ENCODE peak calls at places on chromosomes 11 and 22, in ten cellular contexts. One of them, this sample, is unnamed.

GRCh38 chr11:129077191-129077590 is 114.9 kb downstream of the ARHGAP32 start:
- DNase-seq in activated gamma-delta T cell treated with Interleukin-2 at 50 U/mL for 16 hours: no peak
- DNase-seq in NCI-H460: no peak
- DNase-seq in Calu3: no peak
- DNase-seq in NCI-H82: no peak
- DNase-seq in stimulated activated CD4-positive, alpha-beta T cell treated with anti-CD3 and anti-CD28 coated beads, Interleukin-4, amount 100 ng/mL, for 24 hours: no peak
- DNase-seq in body of pancreas: no peak
- DNase-seq in cardiac muscle cell: no peak
- DNase-seq in CD4-positive, CD25-positive, alpha-beta regulatory T cell: no peak
- DNase-seq in HCT116: no peak
- DNase-seq in this sample: peak; percentile 86

GRCh38 chr11:61477734-61478148 is 30.8 kb upstream of the LRRC10B start:
- DNase-seq in activated gamma-delta T cell treated with Interleukin-2 at 50 U/mL for 16 hours: peak; percentile 51
- DNase-seq in NCI-H460: peak; percentile 24
- DNase-seq in Calu3: peak; percentile 60
- DNase-seq in NCI-H82: peak; percentile 55
- DNase-seq in stimulated activated CD4-positive, alpha-beta T cell treated with anti-CD3 and anti-CD28 coated beads, Interleukin-4, amount 100 ng/mL, for 24 hours: peak; percentile 58
- DNase-seq in body of pancreas: peak; percentile 37
- DNase-seq in cardiac muscle cell: no peak
- DNase-seq in CD4-positive, CD25-positive, alpha-beta regulatory T cell: peak; percentile 42
- DNase-seq in HCT116: no peak
- DNase-seq in this sample: peak; percentile 51

GRCh38 chr22:20106849-20107237 is 9.1 kb upstream of the RANBP1 start:
- DNase-seq in activated gamma-delta T cell treated with Interleukin-2 at 50 U/mL for 16 hours: no peak
- DNase-seq in NCI-H460: no peak
- DNase-seq in Calu3: no peak
- DNase-seq in NCI-H82: no peak
- DNase-seq in stimulated activated CD4-positive, alpha-beta T cell treated with anti-CD3 and anti-CD28 coated beads, Interleukin-4, amount 100 ng/mL, for 24 hours: no peak
- DNase-seq in body of pancreas: no peak
- DNase-seq in cardiac muscle cell: no peak
- DNase-seq in CD4-positive, CD25-positive, alpha-beta regulatory T cell: no peak
- DNase-seq in HCT116: no peak
- DNase-seq in this sample: no peak

GRCh38 chr22:17633217-17633997 is 4.9 kb upstream of the ATP6V1E1 start:
- DNase-seq in activated gamma-delta T cell treated with Interleukin-2 at 50 U/mL for 16 hours: no peak
- DNase-seq in NCI-H460: peak; percentile 15
- DNase-seq in Calu3: peak; percentile 62
- DNase-seq in NCI-H82: no peak
- DNase-seq in stimulated activated CD4-positive, alpha-beta T cell treated with anti-CD3 and anti-CD28 coated beads, Interleukin-4, amount 100 ng/mL, for 24 hours: no peak
- DNase-seq in body of pancreas: no peak
- DNase-seq in cardiac muscle cell: peak; percentile 81
- DNase-seq in CD4-positive, CD25-positive, alpha-beta regulatory T cell: no peak
- DNase-seq in HCT116: peak; percentile 87
- DNase-seq in this sample: no peak

GRCh38 chr22:30308518-30309230 is 18.1 kb downstream of the TBC1D10A start:
- DNase-seq in activated gamma-delta T cell treated with Interleukin-2 at 50 U/mL for 16 hours: no peak
- DNase-seq in NCI-H460: no peak
- DNase-seq in Calu3: no peak
- DNase-seq in NCI-H82: no peak
- DNase-seq in stimulated activated CD4-positive, alpha-beta T cell treated with anti-CD3 and anti-CD28 coated beads, Interleukin-4, amount 100 ng/mL, for 24 hours: no peak
- DNase-seq in body of pancreas: no peak
- DNase-seq in cardiac muscle cell: no peak
- DNase-seq in CD4-positive, CD25-positive, alpha-beta regulatory T cell: peak; percentile 68
- DNase-seq in HCT116: no peak
- DNase-seq in this sample: no peak

GRCh38 chr22:45584621-45585436 is 82.1 kb downstream of the FBLN1 start:
- DNase-seq in activated gamma-delta T cell treated with Interleukin-2 at 50 U/mL for 16 hours: no peak
- DNase-seq in NCI-H460: no peak
- DNase-seq in Calu3: no peak
- DNase-seq in NCI-H82: no peak
- DNase-seq in stimulated activated CD4-positive, alpha-beta T cell treated with anti-CD3 and anti-CD28 coated beads, Interleukin-4, amount 100 ng/mL, for 24 hours: no peak
- DNase-seq in body of pancreas: no peak
- DNase-seq in cardiac muscle cell: no peak
- DNase-seq in CD4-positive, CD25-positive, alpha-beta regulatory T cell: no peak
- DNase-seq in HCT116: no peak
- DNase-seq in this sample: no peak

GRCh38 chr22:42179616-42180015 is 49.0 kb upstream of the CYP2D6 start:
- DNase-seq in activated gamma-delta T cell treated with Interleukin-2 at 50 U/mL for 16 hours: no peak
- DNase-seq in NCI-H460: no peak
- DNase-seq in Calu3: no peak
- DNase-seq in NCI-H82: no peak
- DNase-seq in stimulated activated CD4-positive, alpha-beta T cell treated with anti-CD3 and anti-CD28 coated beads, Interleukin-4, amount 100 ng/mL, for 24 hours: no peak
- DNase-seq in body of pancreas: no peak
- DNase-seq in cardiac muscle cell: peak; percentile 73
- DNase-seq in CD4-positive, CD25-positive, alpha-beta regulatory T cell: no peak
- DNase-seq in HCT116: no peak
- DNase-seq in this sample: no peak

GRCh38 chr11:66467756-66468155 is 1.1 kb downstream of the PELI3 start:
- DNase-seq in activated gamma-delta T cell treated with Interleukin-2 at 50 U/mL for 16 hours: no peak
- DNase-seq in NCI-H460: no peak
- DNase-seq in Calu3: peak; percentile 21
- DNase-seq in NCI-H82: peak; percentile 20
- DNase-seq in stimulated activated CD4-positive, alpha-beta T cell treated with anti-CD3 and anti-CD28 coated beads, Interleukin-4, amount 100 ng/mL, for 24 hours: no peak
- DNase-seq in body of pancreas: peak; percentile 58
- DNase-seq in cardiac muscle cell: peak; percentile 21
- DNase-seq in CD4-positive, CD25-positive, alpha-beta regulatory T cell: peak; percentile 60
- DNase-seq in HCT116: no peak
- DNase-seq in this sample: peak; percentile 68

GRCh38 chr11:80241766-80242165 is 800.9 kb upstream of the TENM4 start:
- DNase-seq in activated gamma-delta T cell treated with Interleukin-2 at 50 U/mL for 16 hours: no peak
- DNase-seq in NCI-H460: no peak
- DNase-seq in Calu3: no peak
- DNase-seq in NCI-H82: no peak
- DNase-seq in stimulated activated CD4-positive, alpha-beta T cell treated with anti-CD3 and anti-CD28 coated beads, Interleukin-4, amount 100 ng/mL, for 24 hours: no peak
- DNase-seq in body of pancreas: no peak
- DNase-seq in cardiac muscle cell: peak; percentile 31
- DNase-seq in CD4-positive, CD25-positive, alpha-beta regulatory T cell: no peak
- DNase-seq in HCT116: no peak
- DNase-seq in this sample: no peak

GRCh38 chr11:22976146-22976545 is 115.9 kb upstream of the CCDC179 start:
- DNase-seq in activated gamma-delta T cell treated with Interleukin-2 at 50 U/mL for 16 hours: no peak
- DNase-seq in NCI-H460: peak; percentile 34
- DNase-seq in Calu3: peak; percentile 65
- DNase-seq in NCI-H82: no peak
- DNase-seq in stimulated activated CD4-positive, alpha-beta T cell treated with anti-CD3 and anti-CD28 coated beads, Interleukin-4, amount 100 ng/mL, for 24 hours: no peak
- DNase-seq in body of pancreas: peak; percentile 83
- DNase-seq in cardiac muscle cell: peak; percentile 69
- DNase-seq in CD4-positive, CD25-positive, alpha-beta regulatory T cell: no peak
- DNase-seq in HCT116: no peak
- DNase-seq in this sample: no peak

GRCh38 chr11:77211594-77212251 is 83.7 kb downstream of the MYO7A start:
- DNase-seq in activated gamma-delta T cell treated with Interleukin-2 at 50 U/mL for 16 hours: no peak
- DNase-seq in NCI-H460: no peak
- DNase-seq in Calu3: no peak
- DNase-seq in NCI-H82: no peak
- DNase-seq in stimulated activated CD4-positive, alpha-beta T cell treated with anti-CD3 and anti-CD28 coated beads, Interleukin-4, amount 100 ng/mL, for 24 hours: no peak
- DNase-seq in body of pancreas: no peak
- DNase-seq in cardiac muscle cell: no peak
- DNase-seq in CD4-positive, CD25-positive, alpha-beta regulatory T cell: no peak
- DNase-seq in HCT116: no peak
- DNase-seq in this sample: no peak

GRCh38 chr11:58577441-58578135 is 1.3 kb upstream of the ZFP91 start:
- DNase-seq in activated gamma-delta T cell treated with Interleukin-2 at 50 U/mL for 16 hours: peak; percentile 75
- DNase-seq in NCI-H460: peak; percentile 14
- DNase-seq in Calu3: no peak
- DNase-seq in NCI-H82: peak; percentile 65
- DNase-seq in stimulated activated CD4-positive, alpha-beta T cell treated with anti-CD3 and anti-CD28 coated beads, Interleukin-4, amount 100 ng/mL, for 24 hours: peak; percentile 85
- DNase-seq in body of pancreas: peak; percentile 63
- DNase-seq in cardiac muscle cell: peak; percentile 81
- DNase-seq in CD4-positive, CD25-positive, alpha-beta regulatory T cell: peak; percentile 87
- DNase-seq in HCT116: no peak
- DNase-seq in this sample: no peak

GRCh38 chr11:103358251-103358650 is 249.0 kb downstream of the DYNC2H1 start:
- DNase-seq in activated gamma-delta T cell treated with Interleukin-2 at 50 U/mL for 16 hours: no peak
- DNase-seq in NCI-H460: no peak
- DNase-seq in Calu3: no peak
- DNase-seq in NCI-H82: no peak
- DNase-seq in stimulated activated CD4-positive, alpha-beta T cell treated with anti-CD3 and anti-CD28 coated beads, Interleukin-4, amount 100 ng/mL, for 24 hours: no peak
- DNase-seq in body of pancreas: no peak
- DNase-seq in cardiac muscle cell: no peak
- DNase-seq in CD4-positive, CD25-positive, alpha-beta regulatory T cell: no peak
- DNase-seq in HCT116: no peak
- DNase-seq in this sample: no peak